ENCODE peak calls at places on chromosomes 4 and X, in seven cellular contexts. L is left ventricle myocardium superior; M is stimulated activated CD8-positive, alpha-beta memory T cell treated with anti-CD3 and anti-CD28 coated beads, Interleukin-7, amount 100 ng/mL, for 24 hours; C is DMS153; P is activated CD4-positive, CD25-positive, alpha-beta regulatory T cell treated with anti-CD3 and anti-CD28 coated beads, Interleukin-2, amount 50 U/mL, for 16 hours; K is NCI-H1417; B is stimulated activated CD4-positive, alpha-beta T cell treated with anti-CD3 and anti-CD28 coated beads, Interleukin-4, amount 100 ng/mL, for 4 hours. O is an unnamed sample.

GRCh38 chrX:29617725-29618124 is 597.6 kb upstream of the MAGEB2 start:
- DNase-seq in L (no peak), M (no peak), C (no peak), P (no peak), K (peak), B (no peak), O (no peak)

GRCh38 chr4:15695240-15695699 is 7.6 kb upstream of the BST1 start:
- DNase-seq in L (no peak), M (no peak), C (no peak), P (no peak), K (peak), B (no peak), O (peak)

GRCh38 chrX:111007238-111007637 is 88.8 kb upstream of the PAK3 start:
- DNase-seq in L (no peak), M (no peak), C (no peak), P (no peak), K (no peak), B (no peak), O (no peak)

GRCh38 chrX:154308108-154308946 is 12.7 kb downstream of the TKTL1 start:
- DNase-seq in L (peak), M (peak), C (no peak), P (peak), K (peak), B (peak), O (peak)

GRCh38 chr4:2806392-2807355 is 13.8 kb downstream of the SH3BP2 start:
- DNase-seq in L (peak), M (no peak), C (no peak), P (no peak), K (no peak), B (no peak), O (no peak)

GRCh38 chr4:2065106-2065930 is 6.2 kb downstream of the NAT8L start:
- DNase-seq in L (peak), M (no peak), C (no peak), P (no peak), K (no peak), B (no peak), O (no peak)

GRCh38 chrX:130075768-130076167 is 34.5 kb downstream of the ELF4 start:
- DNase-seq in L (no peak), M (no peak), C (no peak), P (no peak), K (no peak), B (no peak), O (no peak)

GRCh38 chr4:48748949-48749596 is 31.0 kb downstream of the FRYL start:
- DNase-seq in L (no peak), M (no peak), C (no peak), P (no peak), K (no peak), B (no peak), O (no peak)

GRCh38 chr4:80134936-80135701 is 62.1 kb upstream of the ANTXR2 start:
- DNase-seq in L (no peak), M (no peak), C (no peak), P (no peak), K (no peak), B (no peak), O (no peak)

O was measured in SW 1271.